ENCODE peak calls at places on chromosomes 2 and 18, in seven cellular contexts. N, J, U, Q, A, Y and C are unnamed samples.

GRCh38 chr2:196234672-196235071 is 63.3 kb upstream of the STK17B start:
- DNase-seq in N (no peak), J (peak; percentile 60), U (no peak), Q (no peak), A (no peak), Y (no peak), C (peak; percentile 30)

GRCh38 chr2:41853427-41854191 is 194.2 kb upstream of the PKDCC start:
- DNase-seq in N (peak; percentile 21), J (no peak), U (peak; percentile 52), Q (no peak), A (no peak), Y (peak; percentile 59), C (peak; percentile 53)

GRCh38 chr2:70919672-70920366 is 15.9 kb upstream of the ATP6V1B1 start:
- DNase-seq in N (peak; percentile 51), J (peak; percentile 65), U (peak; percentile 77), Q (peak; percentile 59), A (peak; percentile 77), Y (peak; percentile 86), C (peak; percentile 89)

GRCh38 chr2:27705851-27706622 is 42.3 kb downstream of the SLC4A1AP start:
- DNase-seq in N (no peak), J (no peak), U (no peak), Q (no peak), A (no peak), Y (no peak), C (peak; percentile 51)

GRCh38 chr2:24840164-24840869 is 47.1 kb downstream of the CENPO start:
- DNase-seq in N (no peak), J (no peak), U (no peak), Q (no peak), A (no peak), Y (no peak), C (no peak)

GRCh38 chr2:170929686-170930050 is 615 bp downstream of the GORASP2 start:
- DNase-seq in N (peak; percentile 28), J (peak; percentile 36), U (peak; percentile 8), Q (no peak), A (peak; percentile 56), Y (peak; percentile 45), C (peak; percentile 43)

GRCh38 chr2:208363485-208363884 is 43.1 kb upstream of the PTH2R start:
- DNase-seq in N (no peak), J (no peak), U (no peak), Q (peak; percentile 21), A (no peak), Y (no peak), C (peak; percentile 69)

GRCh38 chr2:55150834-55151233 is 81.3 kb downstream of the CLHC1 start:
- DNase-seq in N (no peak), J (no peak), U (no peak), Q (no peak), A (no peak), Y (no peak), C (peak; percentile 30)

GRCh38 chr2:7083580-7084509 is 166.6 kb downstream of the RNF144A start:
- DNase-seq in N (peak; percentile 4), J (no peak), U (no peak), Q (peak; percentile 35), A (peak; percentile 11), Y (peak; percentile 37), C (peak; percentile 82)

GRCh38 chr2:182097571-182097970 is 111.9 kb downstream of the PPP1R1C start:
- DNase-seq in N (no peak), J (no peak), U (no peak), Q (no peak), A (no peak), Y (no peak), C (no peak)

GRCh38 chr2:239311132-239312040 is 89.4 kb downstream of the HDAC4 start:
- DNase-seq in N (no peak), J (no peak), U (peak; percentile 76), Q (no peak), A (no peak), Y (no peak), C (no peak)

GRCh38 chr2:137654046-137654445 is 310.2 kb upstream of the HNMT start:
- DNase-seq in N (no peak), J (no peak), U (no peak), Q (no peak), A (no peak), Y (no peak), C (no peak)

GRCh38 chr2:55899881-55900280 is 23.7 kb downstream of the EFEMP1 start:
- DNase-seq in N (no peak), J (no peak), U (no peak), Q (no peak), A (no peak), Y (no peak), C (no peak)

GRCh38 chr2:127049927-127050802 is 56.8 kb downstream of the BIN1 start:
- DNase-seq in N (peak; percentile 19), J (peak; percentile 40), U (peak; percentile 80), Q (no peak), A (peak; percentile 92), Y (peak; percentile 86), C (peak; percentile 62)

GRCh38 chr2:73116182-73116960 is 3.6 kb upstream of the RAB11FIP5 start:
- DNase-seq in N (no peak), J (no peak), U (no peak), Q (no peak), A (no peak), Y (no peak), C (no peak)

GRCh38 chr2:149388120-149388816 is 57.9 kb downstream of the LYPD6 start:
- DNase-seq in N (no peak), J (no peak), U (no peak), Q (no peak), A (peak; percentile 26), Y (peak; percentile 76), C (no peak)

GRCh38 chr18:21458788-21459187 is 141.7 kb downstream of the ESCO1 start:
- DNase-seq in N (no peak), J (no peak), U (no peak), Q (no peak), A (no peak), Y (no peak), C (no peak)